ENCODE peak calls at places on chromosomes 2 and 18, in eight cellular contexts. L is K562, G is transverse colon, K is stomach, Z is HCT116, N is tibial nerve, Q is body of pancreas, T is uterus. H is an unnamed sample.
A peak's percentile ranks its signal among the peaks of the same experiment; 100 is the strongest.

GRCh38 chr2:164485541-164485940 is 135.7 kb downstream of the GRB14 start:
- DNase-seq in Q (no peak), G (no peak), T (no peak), L (no peak), Z (no peak), K (no peak), N (no peak), H (no peak)

GRCh38 chr2:176774768-176775453 is 437.7 kb upstream of the HNRNPA3 start:
- DNase-seq in K (no peak), N (no peak), Z (no peak), Q (no peak), G (no peak), T (no peak), L (no peak), H (no peak)

GRCh38 chr2:100764430-100764829 is 55.5 kb upstream of the NPAS2 start:
- DNase-seq in N (no peak), T (no peak), G (no peak), Q (no peak), K (no peak), L (no peak), Z (no peak), H (no peak)

GRCh38 chr2:228446732-228447131 is 265.2 kb upstream of the SPHKAP start:
- DNase-seq in Q (no peak), G (no peak), K (no peak), L (no peak), N (no peak), Z (no peak), T (no peak), H (no peak)

GRCh38 chr2:18598848-18599484 is 9.6 kb upstream of the NT5C1B start:
- DNase-seq in G (no peak), N (no peak), L (no peak), Q (no peak), Z (no peak), T (no peak), K (no peak), H (no peak)

GRCh38 chr2:38155-38554 is 8.2 kb downstream of the FAM110C start:
- DNase-seq in T (no peak), G (no peak), L (no peak), K (peak; percentile 44), Z (peak; percentile 56), Q (no peak), N (no peak), H (no peak)

GRCh38 chr2:232293191-232293590 is 85.4 kb upstream of the ALPP start:
- DNase-seq in Z (no peak), T (no peak), N (no peak), Q (no peak), L (no peak), K (no peak), G (no peak), H (no peak)

GRCh38 chr2:43810427-43810826 is 28.2 kb downstream of the ABCG5 start:
- DNase-seq in G (no peak), T (no peak), Q (no peak), L (no peak), N (no peak), Z (no peak), K (no peak), H (no peak)

GRCh38 chr2:227655454-227655853 is 11.2 kb upstream of the SCYGR5 start:
- DNase-seq in L (peak; percentile 5), K (no peak), T (no peak), Z (peak; percentile 19), Q (no peak), N (no peak), G (no peak), H (no peak)

GRCh38 chr2:202375006-202375610 is 1.0 kb upstream of the BMPR2 start:
- DNase-seq in G (peak; percentile 57), N (peak; percentile 34), K (peak; percentile 29), Z (no peak), Q (peak; percentile 52), T (peak; percentile 69), L (no peak), H (peak; percentile 55)

GRCh38 chr2:66665124-66665984 is 230.4 kb downstream of the MEIS1 start:
- DNase-seq in T (no peak), Z (no peak), K (no peak), L (no peak), G (no peak), N (no peak), Q (no peak), H (no peak)

GRCh38 chr2:31523871-31524492 is 56.8 kb downstream of the SRD5A2 start:
- DNase-seq in L (peak; percentile 37), T (no peak), Q (peak; percentile 41), K (peak; percentile 55), N (no peak), Z (peak; percentile 48), G (peak; percentile 49), H (peak; percentile 57)

GRCh38 chr18:9348079-9348671 is 13.6 kb downstream of the TWSG1 start:
- DNase-seq in N (no peak), Q (no peak), Z (no peak), T (no peak), G (no peak), L (no peak), K (no peak), H (no peak)

GRCh38 chr18:9356969-9357368 is 22.4 kb downstream of the TWSG1 start:
- DNase-seq in Z (no peak), Q (no peak), G (no peak), T (no peak), K (no peak), L (no peak), N (no peak), H (no peak)

GRCh38 chr18:9348766-9349165 is 14.2 kb downstream of the TWSG1 start:
- DNase-seq in G (no peak), Z (no peak), N (no peak), K (no peak), T (no peak), Q (no peak), L (no peak), H (no peak)

GRCh38 chr18:9354256-9354655 is 19.7 kb downstream of the TWSG1 start:
- DNase-seq in Q (no peak), K (no peak), Z (no peak), N (no peak), L (no peak), G (no peak), T (no peak), H (no peak)

GRCh38 chr18:9353596-9353995 is 19.0 kb downstream of the TWSG1 start:
- DNase-seq in K (no peak), Z (no peak), L (no peak), T (no peak), G (no peak), Q (no peak), N (no peak), H (no peak)
- TF ChIP-seq POLR2A in K (no peak), Z (no peak), L (no peak), T (no peak), G (no peak), Q (no peak), N (no peak), H (no peak)

GRCh38 chr2:130724455-130724854 is 4.4 kb upstream of the GPR148 start:
- DNase-seq in G (no peak), Z (no peak), K (no peak), Q (no peak), L (no peak), T (no peak), N (no peak), H (no peak)

GRCh38 chr2:130728007-130728454 is 839 bp upstream of the GPR148 start:
- DNase-seq in Z (no peak), L (no peak), G (peak; percentile 12), Q (peak; percentile 83), N (no peak), T (no peak), K (peak; percentile 51), H (peak; percentile 20)

GRCh38 chr2:130728549-130729310 is at the start of gene GPR148:
- DNase-seq in G (no peak), Z (no peak), Q (peak; percentile 36), L (no peak), N (no peak), K (no peak), T (no peak), H (peak; percentile 69)

GRCh38 chr2:130727286-130727924 is 1.5 kb upstream of the GPR148 start:
- DNase-seq in Q (peak; percentile 87), G (peak; percentile 83), T (peak; percentile 83), K (peak; percentile 85), L (peak; percentile 86), N (peak; percentile 50), Z (peak; percentile 52), H (peak; percentile 81)

DNA sequence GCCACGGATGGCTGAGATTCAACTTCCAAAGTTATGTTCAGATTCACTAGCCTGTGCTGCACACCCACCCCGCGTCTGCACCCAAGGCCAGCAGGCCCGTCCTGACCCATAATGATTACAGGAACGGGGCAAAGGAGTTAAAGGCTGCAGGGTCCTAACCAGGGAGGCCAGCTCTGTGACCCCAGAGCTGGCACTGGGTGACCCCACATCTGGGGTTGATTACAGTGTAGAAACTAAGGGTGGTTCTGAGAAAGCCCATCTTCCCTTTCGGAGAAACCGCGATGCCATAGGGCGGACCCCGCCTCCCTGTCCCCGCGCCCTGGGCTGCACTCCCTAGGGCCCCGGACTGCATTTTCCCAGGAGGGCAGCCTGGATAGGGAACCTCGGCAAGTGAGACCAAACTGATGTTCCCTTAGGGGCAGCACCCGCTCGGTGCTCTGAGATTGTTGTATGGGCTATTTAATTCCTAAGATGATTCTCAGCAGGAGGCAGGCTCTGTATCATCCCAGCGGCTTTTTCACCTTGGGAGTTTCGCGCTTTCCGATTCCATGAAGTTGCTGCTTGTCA is 2.2 kb upstream of the GPR148 start:
- DNase-seq in T (no peak), Q (no peak), N (no peak), Z (no peak), G (no peak), K (no peak), L (no peak), H (no peak)
- H3K4me3 ChIP-seq in T (peak overlapping the region; percentile 48), Q (peak overlapping the region; percentile 52), N (peak overlapping the region; percentile 40), Z (peak overlapping the region; percentile 48), G (peak overlapping the region; percentile 49), K (peak overlapping the region; percentile 50), L (peak overlapping the region; percentile 57), H (peak overlapping the region; percentile 35)

DNA sequence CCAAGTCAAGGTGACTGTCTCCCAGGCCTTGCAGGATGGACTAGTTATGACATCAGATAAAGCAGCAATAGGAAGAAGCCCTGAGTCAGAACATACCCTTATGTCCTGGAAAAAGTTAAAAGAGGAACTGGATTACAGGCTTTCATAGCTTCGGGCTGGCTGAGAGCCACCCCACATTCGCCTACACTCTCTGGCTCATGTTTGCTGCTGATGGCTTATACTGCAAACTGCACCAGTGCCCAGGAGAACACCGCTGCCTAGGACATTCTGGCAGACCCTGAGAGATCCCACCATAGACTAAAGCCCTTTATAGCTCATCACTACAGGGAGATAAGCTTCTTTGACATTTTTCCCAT is 20.3 kb downstream of the SLC8A1 start:
- DNase-seq in Z (no peak), Q (no peak), G (no peak), L (no peak), N (no peak), K (no peak), T (no peak), H (no peak)
- H3K27ac ChIP-seq in Z (no peak overlapping the region), Q (no peak overlapping the region), G (peak overlapping the region; percentile 59), L (no peak overlapping the region), N (no peak overlapping the region), K (no peak overlapping the region), T (peak overlapping the region; percentile 48), H (no peak overlapping the region)

DNA sequence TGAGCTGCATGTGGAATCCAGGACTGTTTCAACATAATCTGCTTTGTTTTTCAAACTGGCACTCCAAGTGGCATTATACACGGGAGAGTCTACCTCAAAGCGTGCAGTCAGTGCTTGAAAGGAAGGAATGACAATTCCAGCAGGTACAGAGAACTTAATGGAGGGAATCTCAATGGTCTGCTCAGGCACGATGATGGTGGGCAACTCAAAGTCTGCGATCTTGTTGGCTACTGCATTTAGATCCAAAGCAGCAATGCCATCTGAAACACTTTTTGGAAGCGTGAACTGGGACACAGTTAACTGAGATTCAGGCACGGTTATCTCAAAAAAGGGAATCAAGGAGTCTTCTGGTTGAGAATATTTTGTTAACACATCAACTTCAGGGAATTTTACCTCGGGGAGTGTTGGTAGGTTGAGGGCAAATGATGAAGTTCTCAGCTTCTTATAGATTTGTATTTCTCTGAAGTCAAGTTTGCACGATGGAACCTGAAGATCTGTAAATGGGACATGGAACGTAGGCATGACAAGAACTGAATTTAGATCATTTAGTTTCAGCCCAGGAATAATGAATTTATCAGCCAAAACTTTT is 38.7 kb downstream of the APOB start:
- DNase-seq in G (no peak), T (no peak), K (no peak), L (no peak), N (no peak), Z (no peak), Q (no peak), H (no peak)
- TF ChIP-seq POLR2A in G (no peak), T (no peak), K (no peak), L (no peak), N (no peak), Z (no peak), Q (no peak), H (no peak)